ENCODE peak calls at places on chromosomes 11 and 22, in eight cellular contexts. N is body of pancreas, O is Panc1, R is cardiac muscle cell, L is astrocyte of the cerebellum, K is GM06990, X is fibroblast of mammary gland, D is PC-9. W is an unnamed sample.

GRCh38 chr22:47333625-47334024 is 571.2 kb downstream of the TBC1D22A start:
- DNase-seq in N (peak), O (no peak), R (no peak), L (peak), K (no peak), X (peak), D (no peak), W (no peak)

GRCh38 chr11:65133724-65134123 is 595 bp downstream of the SYVN1 start:
- DNase-seq in N (peak), O (no peak), R (no peak), L (no peak), K (no peak), X (peak), D (no peak), W (no peak)

GRCh38 chr22:23715811-23716355 is 25.1 kb downstream of the RGL4 start:
- DNase-seq in N (no peak), O (no peak), R (no peak), L (no peak), K (no peak), X (no peak), D (no peak), W (no peak)

GRCh38 chr11:2109541-2110019 is 29.6 kb downstream of the IGF2 start:
- DNase-seq in N (no peak), O (no peak), R (peak), L (no peak), K (no peak), X (no peak), D (no peak), W (no peak)

GRCh38 chr11:59669611-59670009 is 773 bp upstream of the PATL1 start:
- DNase-seq in N (no peak), O (no peak), R (no peak), L (peak), K (no peak), X (peak), D (peak), W (no peak)

GRCh38 chr11:15275141-15275540 is 160.4 kb downstream of the INSC start:
- DNase-seq in N (no peak), O (no peak), R (no peak), L (no peak), K (no peak), X (no peak), D (no peak), W (no peak)

GRCh38 chr11:85694385-85694980 is 8.5 kb upstream of the CCDC89 start:
- DNase-seq in N (no peak), O (no peak), R (peak), L (peak), K (peak), X (peak), D (peak), W (peak)

GRCh38 chr22:48145738-48146137 is 1383.3 kb downstream of the TBC1D22A start:
- DNase-seq in N (no peak), O (no peak), R (no peak), L (no peak), K (no peak), X (no peak), D (no peak), W (no peak)

GRCh38 chr11:64861227-64861970 is 16.9 kb upstream of the CDC42BPG start:
- DNase-seq in N (no peak), O (no peak), R (no peak), L (no peak), K (no peak), X (no peak), D (no peak), W (no peak)

GRCh38 chr11:14237333-14237988 is 121.5 kb downstream of the RRAS2 start:
- DNase-seq in N (peak), O (no peak), R (no peak), L (no peak), K (peak), X (no peak), D (no peak), W (no peak)

GRCh38 chr11:19342036-19342435 is 101.3 kb upstream of the E2F8 start:
- DNase-seq in N (no peak), O (no peak), R (no peak), L (no peak), K (no peak), X (no peak), D (no peak), W (no peak)

GRCh38 chr11:126575849-126576248 is 220.4 kb downstream of the ST3GAL4 start:
- DNase-seq in N (no peak), O (no peak), R (no peak), L (no peak), K (no peak), X (no peak), D (no peak), W (no peak)

GRCh38 chr11:126564588-126564987 is 209.1 kb downstream of the ST3GAL4 start:
- DNase-seq in N (no peak), O (no peak), R (no peak), L (no peak), K (no peak), X (no peak), D (no peak), W (no peak)

GRCh38 chr11:126567419-126567818 is 211.9 kb downstream of the ST3GAL4 start:
- DNase-seq in N (peak), O (no peak), R (no peak), L (no peak), K (no peak), X (no peak), D (no peak), W (no peak)

GRCh38 chr11:126573325-126574076 is 218.0 kb downstream of the ST3GAL4 start:
- DNase-seq in N (no peak), O (no peak), R (peak), L (no peak), K (no peak), X (no peak), D (no peak), W (no peak)

GRCh38 chr11:126570489-126570888 is 215.0 kb downstream of the ST3GAL4 start:
- DNase-seq in N (no peak), O (no peak), R (no peak), L (no peak), K (no peak), X (no peak), D (no peak), W (no peak)
- H3K4me3 ChIP-seq in N (no peak), O (no peak), R (no peak), L (no peak), K (no peak), X (no peak), D (no peak), W (no peak)

GRCh38 chr11:73446766-73447165 is 70.6 kb downstream of the RELT start:
- DNase-seq in N (no peak), O (no peak), R (no peak), L (no peak), K (no peak), X (no peak), D (no peak), W (no peak)
- H3K4me3 ChIP-seq in N (no peak), O (no peak), R (no peak), L (no peak), K (no peak), X (no peak), D (no peak), W (no peak)

DNA sequence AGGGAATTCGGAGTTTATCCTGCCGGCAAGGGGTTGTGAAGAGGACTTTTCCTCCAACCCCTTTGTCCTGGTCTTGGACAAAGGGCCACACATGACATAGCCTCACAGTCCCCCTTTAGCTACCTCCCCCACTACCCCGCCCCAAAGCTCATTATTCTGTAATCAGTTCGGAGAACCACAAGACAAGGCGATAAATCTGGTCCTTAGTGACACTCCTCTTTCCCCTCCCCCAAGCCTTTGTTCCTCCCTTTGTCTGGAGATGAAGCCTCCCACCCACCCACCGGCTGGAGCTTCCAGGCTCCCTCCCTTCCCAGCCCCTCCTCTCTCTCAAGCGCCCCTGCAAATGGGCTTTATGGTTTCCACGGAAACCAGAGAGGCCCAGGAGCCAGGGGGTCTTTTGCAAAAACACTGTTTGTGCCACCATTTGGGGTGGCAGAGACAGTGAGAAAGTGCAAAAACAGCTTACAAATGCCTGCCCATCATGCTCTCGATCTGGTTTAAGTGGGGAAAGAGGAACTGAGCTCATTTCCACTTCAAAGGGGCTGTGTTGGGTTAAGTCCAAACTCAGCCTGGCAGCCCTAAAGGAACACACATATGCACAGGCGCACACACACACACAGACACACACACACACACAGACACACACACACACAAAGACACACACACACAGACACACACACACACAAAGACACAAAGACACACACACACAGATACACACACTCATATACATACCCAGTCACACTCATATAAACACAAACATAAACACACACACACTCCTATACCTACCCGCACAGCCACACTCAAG is 23.6 kb downstream of the APLNR start:
- DNase-seq in N (no peak), O (no peak), R (peak), L (peak), K (no peak), X (peak), D (no peak), W (no peak)
- H3K4me3 ChIP-seq in N (no peak), O (no peak), R (no peak), L (no peak), K (no peak), X (no peak), D (no peak), W (no peak)

GRCh38 chr11:28011813-28012212 is 96.1 kb downstream of the KIF18A start:
- DNase-seq in N (no peak), O (no peak), R (no peak), L (no peak), K (no peak), X (no peak), D (no peak), W (no peak)

GRCh38 chr11:28010001-28010400 is 98.0 kb downstream of the KIF18A start:
- DNase-seq in N (no peak), O (no peak), R (no peak), L (no peak), K (no peak), X (peak), D (no peak), W (no peak)

GRCh38 chr11:28003615-28004014 is 104.3 kb downstream of the KIF18A start:
- DNase-seq in N (no peak), O (no peak), R (no peak), L (no peak), K (no peak), X (no peak), D (no peak), W (no peak)

GRCh38 chr11:28009383-28009782 is 98.6 kb downstream of the KIF18A start:
- DNase-seq in N (no peak), O (no peak), R (no peak), L (peak), K (no peak), X (peak), D (no peak), W (peak)
- H3K4me3 ChIP-seq in N (no peak), O (no peak), R (no peak), L (no peak), K (no peak), X (no peak), D (no peak), W (no peak)

GRCh38 chr11:9748361-9748970 is 84.6 kb downstream of the SWAP70 start:
- DNase-seq in N (peak), O (peak), R (peak), L (peak), K (peak), X (peak), D (peak), W (no peak)
- H3K4me3 ChIP-seq in N (no peak), O (no peak), R (no peak), L (no peak), K (no peak), X (no peak), D (no peak), W (no peak)

GRCh38 chr11:118885831-118886571 is 2.3 kb downstream of the CXCR5 start:
- DNase-seq in N (no peak), O (no peak), R (no peak), L (no peak), K (no peak), X (no peak), D (no peak), W (no peak)

GRCh38 chr11:118885319-118885718 is 1.6 kb downstream of the CXCR5 start:
- DNase-seq in N (no peak), O (no peak), R (no peak), L (no peak), K (no peak), X (no peak), D (no peak), W (no peak)

GRCh38 chr11:118888398-118888797 is 4.7 kb downstream of the CXCR5 start:
- DNase-seq in N (no peak), O (no peak), R (no peak), L (no peak), K (no peak), X (no peak), D (peak), W (no peak)

GRCh38 chr11:118887219-118887618 is 3.5 kb downstream of the CXCR5 start:
- DNase-seq in N (no peak), O (no peak), R (no peak), L (no peak), K (no peak), X (no peak), D (no peak), W (no peak)

GRCh38 chr11:118886681-118887111 is 3.0 kb downstream of the CXCR5 start:
- DNase-seq in N (no peak), O (no peak), R (no peak), L (no peak), K (peak), X (no peak), D (no peak), W (no peak)
- H3K4me3 ChIP-seq in N (no peak), O (no peak), R (no peak), L (no peak), K (no peak), X (no peak), D (no peak), W (no peak)

GRCh38 chr11:42049650-42050049 is 590.2 kb upstream of the LRRC4C start:
- DNase-seq in N (no peak), O (no peak), R (no peak), L (no peak), K (no peak), X (peak), D (no peak), W (peak)
- H3K4me3 ChIP-seq in N (no peak), O (no peak), R (no peak), L (no peak), K (no peak), X (no peak), D (no peak), W (no peak)